ENCODE peak calls at places on chromosomes 16 and 17, in five cellular contexts. N is tibial nerve, E is BJ, H is prostate gland, G is A549. J is an unnamed sample.

GRCh38 chr17:2064980-2065785 is 10.3 kb downstream of the HIC1 start:
- DNase-seq in G (peak), H (no peak), E (no peak), N (no peak), J (no peak)

GRCh38 chr16:88507231-88507743 is 54.2 kb downstream of the ZFPM1 start:
- DNase-seq in E (no peak), G (peak), N (no peak), H (no peak), J (no peak)

GRCh38 chr17:46264456-46265198 is 30.3 kb upstream of the LRRC37A start:
- DNase-seq in G (peak), N (no peak), E (peak), H (no peak), J (peak)

GRCh38 chr16:75256059-75256870 is 4.8 kb upstream of the BCAR1 start:
- DNase-seq in G (no peak), N (no peak), E (no peak), H (no peak), J (no peak)

GRCh38 chr16:81445143-81445922 is 725 bp downstream of the CMIP start:
- DNase-seq in N (no peak), E (no peak), H (no peak), G (no peak), J (peak)

GRCh38 chr17:80485846-80486245 is 9.4 kb upstream of the NPTX1 start:
- DNase-seq in G (no peak), H (no peak), E (no peak), N (no peak), J (no peak)

GRCh38 chr17:60525347-60525623 is 757 bp downstream of the APPBP2 start:
- DNase-seq in E (no peak), H (peak), G (no peak), N (no peak), J (peak)

GRCh38 chr17:39742126-39742855 is 4.6 kb downstream of the GRB7 start:
- DNase-seq in E (no peak), N (no peak), G (no peak), H (no peak), J (peak)

GRCh38 chr16:5490499-5490898 is 392.9 kb upstream of the EEF2KMT start:
- DNase-seq in N (no peak), H (peak), E (no peak), G (peak), J (peak)

GRCh38 chr17:34437188-34437587 is 74.2 kb upstream of the CCL1 start:
- DNase-seq in E (no peak), G (no peak), N (no peak), H (no peak), J (no peak)

GRCh38 chr17:37512442-37513070 is 22.9 kb downstream of the DUSP14 start:
- DNase-seq in G (no peak), E (no peak), N (no peak), H (no peak), J (no peak)

GRCh38 chr16:26453215-26453614 is 613.5 kb upstream of the C16orf82 start:
- DNase-seq in G (no peak), N (no peak), E (no peak), H (no peak), J (no peak)

GRCh38 chr16:67269766-67270165 is 9.6 kb upstream of the PLEKHG4 start:
- DNase-seq in G (no peak), N (no peak), H (no peak), E (no peak), J (peak)

GRCh38 chr16:62041401-62041800 is 5.2 kb upstream of the CDH8 start:
- DNase-seq in G (peak), E (no peak), N (no peak), H (no peak), J (peak)

GRCh38 chr16:19948186-19949104 is 63.8 kb upstream of the GPRC5B start:
- DNase-seq in H (no peak), E (no peak), N (no peak), G (peak), J (no peak)

GRCh38 chr17:60134396-60135159 is 15.2 kb upstream of the CA4 start:
- DNase-seq in N (no peak), E (no peak), G (no peak), H (no peak), J (no peak)

GRCh38 chr16:90016339-90016950 is 2.8 kb downstream of the DBNDD1 start:
- DNase-seq in N (no peak), G (no peak), E (no peak), H (no peak), J (no peak)

GRCh38 chr17:69326302-69327059 is 452 bp downstream of the ABCA5 start:
- DNase-seq in E (peak), G (peak), H (peak), N (no peak), J (no peak)

GRCh38 chr16:76729525-76729924 is 452.3 kb downstream of the CNTNAP4 start:
- DNase-seq in N (no peak), E (no peak), H (no peak), G (no peak), J (no peak)

GRCh38 chr16:87201777-87202176 is 115.4 kb downstream of the C16orf95 start:
- DNase-seq in N (no peak), E (no peak), H (no peak), G (no peak), J (no peak)

GRCh38 chr17:17467720-17468119 is 9.1 kb upstream of the MED9 start:
- DNase-seq in E (no peak), G (peak), H (no peak), N (no peak), J (no peak)

GRCh38 chr17:78735832-78736525 is 46.1 kb downstream of the CYTH1 start:
- DNase-seq in N (no peak), E (no peak), G (peak), H (peak), J (peak)

GRCh38 chr16:59341368-59341767 is 607.3 kb upstream of the GOT2 start:
- DNase-seq in H (no peak), N (no peak), G (no peak), E (no peak), J (no peak)

GRCh38 chr16:68420366-68420765 is 27.9 kb downstream of the SMPD3 start:
- DNase-seq in E (no peak), H (no peak), G (no peak), N (no peak), J (no peak)

GRCh38 chr16:50878966-50879615 is 137.2 kb downstream of the CYLD start:
- DNase-seq in E (no peak), G (no peak), H (no peak), N (no peak), J (no peak)

GRCh38 chr17:73506470-73507435 is 137.5 kb downstream of the SDK2 start:
- DNase-seq in G (no peak), N (no peak), H (no peak), E (no peak), J (no peak)

GRCh38 chr16:81616321-81617020 is 162.6 kb upstream of the PLCG2 start:
- DNase-seq in H (peak), N (no peak), E (no peak), G (no peak), J (peak)

GRCh38 chr16:80303691-80304090 is 237.1 kb upstream of the DYNLRB2 start:
- DNase-seq in E (no peak), G (no peak), N (no peak), H (no peak), J (no peak)

GRCh38 chr17:35765731-35766488 is 5.2 kb downstream of the C17orf50 start:
- DNase-seq in H (no peak), N (no peak), G (no peak), E (no peak), J (no peak)

GRCh38 chr17:35765086-35765710 is 4.5 kb downstream of the C17orf50 start:
- DNase-seq in H (no peak), N (no peak), G (no peak), E (no peak), J (no peak)

GRCh38 chr17:35768796-35769195 is 8.1 kb downstream of the C17orf50 start:
- DNase-seq in G (no peak), H (no peak), N (no peak), E (no peak), J (no peak)

GRCh38 chr17:35766489-35766877 is 5.8 kb downstream of the C17orf50 start:
- DNase-seq in H (no peak), N (no peak), G (no peak), E (no peak), J (no peak)

DNA sequence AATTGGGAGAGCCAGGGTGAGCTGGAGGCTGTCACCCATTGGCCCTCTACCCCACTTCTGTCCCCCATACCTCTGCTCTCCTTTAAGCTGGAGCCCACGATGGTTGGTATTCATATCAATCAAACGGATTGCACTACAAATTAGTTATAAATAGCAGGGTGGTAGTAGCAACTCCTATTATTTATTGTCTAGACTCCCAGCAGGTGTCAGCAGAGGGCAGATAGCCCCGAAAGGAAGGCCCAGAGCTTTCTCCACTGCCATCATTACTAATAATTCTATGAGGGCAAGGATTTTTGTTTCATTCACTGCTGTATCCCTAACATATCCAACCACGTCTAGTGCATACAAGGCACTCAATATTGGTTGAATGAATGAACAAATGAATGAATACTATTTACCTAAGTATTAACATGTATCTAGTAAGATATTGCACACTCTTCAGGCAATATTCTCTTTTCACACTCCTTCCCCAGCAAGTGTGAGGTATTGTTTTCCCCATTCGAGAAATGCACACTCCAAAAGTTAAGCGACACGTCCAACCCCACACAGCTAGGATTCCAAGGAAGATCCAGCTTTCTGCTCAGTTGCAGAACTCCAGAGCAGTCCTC is 6.3 kb downstream of the C17orf50 start:
- DNase-seq in G (peak), E (no peak), H (peak), N (no peak), J (peak)
- TF ChIP-seq CTCF in G (peak), E (peak), H (peak), N (peak), J (no peak)

GRCh38 chr16:11972128-11972527 is 4.4 kb upstream of the SNX29 start:
- DNase-seq in G (peak), N (no peak), E (no peak), H (no peak), J (peak)
- TF ChIP-seq CTCF in G (peak), N (no peak), E (no peak), H (no peak), J (peak)

GRCh38 chr16:3186946-3187690 is 886 bp upstream of the OR1F1 start:
- DNase-seq in G (no peak), N (no peak), E (no peak), H (no peak), J (no peak)

GRCh38 chr16:3180445-3180878 is 7.5 kb upstream of the OR1F1 start:
- DNase-seq in G (peak), H (no peak), E (no peak), N (no peak), J (no peak)

GRCh38 chr16:3179651-3180050 is 8.4 kb upstream of the OR1F1 start:
- DNase-seq in E (no peak), N (no peak), H (no peak), G (no peak), J (no peak)

GRCh38 chr16:3182608-3183444 is 5.2 kb upstream of the OR1F1 start:
- DNase-seq in N (no peak), H (no peak), E (no peak), G (peak), J (peak)

DNA sequence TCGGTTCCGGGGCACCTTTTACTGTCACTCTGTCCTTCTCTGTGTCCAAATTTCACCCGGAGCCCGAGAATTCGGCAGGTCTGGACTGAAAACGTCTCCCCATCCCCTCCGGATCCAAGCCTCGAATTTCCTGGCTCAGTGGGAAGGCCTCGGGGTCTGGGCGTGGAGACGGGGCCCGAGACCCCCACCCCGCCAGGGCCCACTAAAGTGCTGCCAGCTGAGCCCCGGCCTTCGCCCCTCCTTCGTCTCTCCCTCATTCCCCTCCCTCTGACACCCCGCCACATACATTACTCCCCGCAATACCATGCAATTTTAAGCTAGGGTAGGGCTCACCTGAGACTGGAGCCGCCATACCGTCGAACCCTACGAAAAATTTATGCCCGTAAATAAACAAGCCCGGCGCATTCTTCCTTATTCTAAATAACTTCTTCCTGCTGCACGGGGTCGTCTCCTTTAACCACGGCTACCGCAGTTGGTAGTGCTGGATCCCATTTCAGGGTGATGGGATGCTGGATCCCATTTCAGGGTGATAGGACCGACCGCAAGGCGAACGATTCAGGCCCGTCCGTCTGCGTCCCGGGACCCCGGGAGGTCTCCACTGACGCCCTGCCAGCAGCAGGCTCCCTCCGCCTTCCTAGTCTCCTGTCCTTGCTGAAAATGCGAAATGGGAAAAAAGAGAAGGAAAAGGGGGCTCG is 4.4 kb upstream of the OR1F1 start:
- DNase-seq in N (no peak), E (no peak), H (no peak), G (no peak), J (no peak)
- TF ChIP-seq CTCF in N (no peak), E (no peak), H (no peak), G (peak), J (no peak)

GRCh38 chr16:3171855-3172593 is 16.0 kb upstream of the OR1F1 start:
- DNase-seq in H (no peak), N (no peak), G (peak), E (no peak), J (peak)

GRCh38 chr16:3173892-3174617 is 13.9 kb upstream of the OR1F1 start:
- DNase-seq in E (no peak), N (no peak), G (peak), H (no peak), J (peak)

GRCh38 chr16:3175157-3176153 is 12.5 kb upstream of the OR1F1 start:
- DNase-seq in E (no peak), H (no peak), N (no peak), G (peak), J (peak)

GRCh38 chr16:3171181-3171854 is 16.7 kb upstream of the OR1F1 start:
- DNase-seq in N (no peak), H (no peak), G (no peak), E (no peak), J (peak)

GRCh38 chr16:3174618-3175148 is 13.3 kb upstream of the OR1F1 start:
- DNase-seq in E (no peak), H (no peak), G (no peak), N (no peak), J (no peak)
- TF ChIP-seq CTCF in E (no peak), H (no peak), G (no peak), N (no peak), J (no peak)